ENCODE peak calls at places on chromosomes 5 and 9, in four cellular contexts. One of them, this sample, is unnamed.

GRCh38 chr5:156949424-156949823 is 13.6 kb downstream of the TIMD4 start:
- DNase-seq in myocyte: no peak
- DNase-seq in NCI-H510A: no peak
- DNase-seq in skeletal muscle cell: no peak
- DNase-seq in this sample: no peak

GRCh38 chr5:88548136-88548535 is 279.5 kb upstream of the TMEM161B start:
- DNase-seq in NCI-H510A: no peak
- DNase-seq in skeletal muscle cell: no peak
- DNase-seq in myocyte: no peak
- DNase-seq in this sample: no peak

GRCh38 chr5:38601843-38602424 is 45.5 kb upstream of the LIFR start:
- DNase-seq in NCI-H510A: no peak
- DNase-seq in skeletal muscle cell: peak
- DNase-seq in myocyte: peak
- DNase-seq in this sample: no peak

GRCh38 chr9:93588641-93589609 is 12.5 kb downstream of the PHF2 start:
- DNase-seq in NCI-H510A: no peak
- DNase-seq in skeletal muscle cell: no peak
- DNase-seq in myocyte: no peak
- DNase-seq in this sample: no peak

GRCh38 chr5:145937432-145938250 is 1.3 kb downstream of the SH3RF2 start:
- DNase-seq in skeletal muscle cell: no peak
- DNase-seq in myocyte: no peak
- DNase-seq in NCI-H510A: no peak
- DNase-seq in this sample: no peak

GRCh38 chr5:134438268-134438622 is 26.6 kb upstream of the CDKN2AIPNL start:
- DNase-seq in myocyte: no peak
- DNase-seq in NCI-H510A: peak
- DNase-seq in skeletal muscle cell: peak
- DNase-seq in this sample: peak

GRCh38 chr5:93328833-93329232 is 252.2 kb downstream of the NR2F1-AS1 start:
- DNase-seq in myocyte: no peak
- DNase-seq in skeletal muscle cell: no peak
- DNase-seq in NCI-H510A: no peak
- DNase-seq in this sample: no peak

GRCh38 chr5:98638701-98639100 is 134.8 kb upstream of the RGMB start:
- DNase-seq in NCI-H510A: no peak
- DNase-seq in skeletal muscle cell: peak
- DNase-seq in myocyte: peak
- DNase-seq in this sample: no peak

GRCh38 chr5:168978015-168978414 is 322.9 kb downstream of the SLIT3 start:
- DNase-seq in myocyte: no peak
- DNase-seq in skeletal muscle cell: peak
- DNase-seq in NCI-H510A: no peak
- DNase-seq in this sample: no peak

GRCh38 chr9:135076876-135077430 is 10.5 kb upstream of the OLFM1 start:
- DNase-seq in skeletal muscle cell: no peak
- DNase-seq in myocyte: no peak
- DNase-seq in NCI-H510A: no peak
- DNase-seq in this sample: no peak

GRCh38 chr9:132804576-132805295 is 73.3 kb downstream of the AK8 start:
- DNase-seq in NCI-H510A: peak
- DNase-seq in myocyte: peak
- DNase-seq in skeletal muscle cell: no peak
- DNase-seq in this sample: no peak

GRCh38 chr9:89899476-89900047 is 294.8 kb downstream of the GADD45G start:
- DNase-seq in skeletal muscle cell: peak
- DNase-seq in myocyte: peak
- DNase-seq in NCI-H510A: no peak
- DNase-seq in this sample: no peak

GRCh38 chr9:136981588-136982231 is 1.1 kb upstream of the LCNL1 start:
- DNase-seq in skeletal muscle cell: no peak
- DNase-seq in myocyte: no peak
- DNase-seq in NCI-H510A: no peak
- DNase-seq in this sample: no peak

GRCh38 chr9:98880311-98881015 is 63.2 kb upstream of the COL15A1 start:
- DNase-seq in NCI-H510A: no peak
- DNase-seq in skeletal muscle cell: no peak
- DNase-seq in myocyte: no peak
- DNase-seq in this sample: no peak

GRCh38 chr9:4211806-4212205 is 88.1 kb downstream of the GLIS3 start:
- DNase-seq in NCI-H510A: no peak
- DNase-seq in skeletal muscle cell: no peak
- DNase-seq in myocyte: no peak
- DNase-seq in this sample: no peak

GRCh38 chr5:73291873-73292272 is 118.9 kb downstream of the TMEM174 start:
- DNase-seq in skeletal muscle cell: no peak
- DNase-seq in NCI-H510A: no peak
- DNase-seq in myocyte: no peak
- DNase-seq in this sample: no peak

GRCh38 chr5:58937031-58937681 is 354.3 kb downstream of the RAB3C start:
- DNase-seq in myocyte: no peak
- DNase-seq in skeletal muscle cell: no peak
- DNase-seq in NCI-H510A: no peak
- DNase-seq in this sample: no peak

GRCh38 chr5:153901449-153901848 is 137.3 kb downstream of the FAM114A2 start:
- DNase-seq in skeletal muscle cell: no peak
- DNase-seq in NCI-H510A: no peak
- DNase-seq in myocyte: peak
- DNase-seq in this sample: no peak

GRCh38 chr9:2040828-2041227 is 25.7 kb downstream of the SMARCA2 start:
- DNase-seq in myocyte: no peak
- DNase-seq in NCI-H510A: no peak
- DNase-seq in skeletal muscle cell: no peak
- DNase-seq in this sample: no peak

GRCh38 chr5:137492321-137492720 is 6.8 kb downstream of the SPOCK1 start:
- DNase-seq in myocyte: peak
- DNase-seq in NCI-H510A: no peak
- DNase-seq in skeletal muscle cell: peak
- DNase-seq in this sample: no peak

GRCh38 chr5:90227688-90228087 is 181.9 kb downstream of the CETN3 start:
- DNase-seq in NCI-H510A: no peak
- DNase-seq in myocyte: no peak
- DNase-seq in skeletal muscle cell: no peak
- DNase-seq in this sample: no peak

GRCh38 chr5:122019936-122020590 is 58.0 kb downstream of the LOX start:
- DNase-seq in skeletal muscle cell: peak
- DNase-seq in myocyte: peak
- DNase-seq in NCI-H510A: no peak
- DNase-seq in this sample: no peak

GRCh38 chr9:98778711-98779530 is 17.4 kb downstream of the ANKS6 start:
- DNase-seq in skeletal muscle cell: no peak
- DNase-seq in NCI-H510A: no peak
- DNase-seq in myocyte: no peak
- DNase-seq in this sample: no peak

GRCh38 chr9:86667307-86667706 is 280.0 kb downstream of the GAS1 start:
- DNase-seq in myocyte: no peak
- DNase-seq in skeletal muscle cell: peak
- DNase-seq in NCI-H510A: no peak
- DNase-seq in this sample: no peak

GRCh38 chr5:9835121-9835770 is 205.1 kb upstream of the TAS2R1 start:
- DNase-seq in myocyte: no peak
- DNase-seq in skeletal muscle cell: no peak
- DNase-seq in NCI-H510A: no peak
- DNase-seq in this sample: no peak

GRCh38 chr9:2059131-2059929 is 44.2 kb downstream of the SMARCA2 start:
- DNase-seq in NCI-H510A: no peak
- DNase-seq in skeletal muscle cell: no peak
- DNase-seq in myocyte: no peak
- DNase-seq in this sample: no peak

GRCh38 chr9:15205632-15206243 is 101.3 kb downstream of the TTC39B start:
- DNase-seq in myocyte: no peak
- DNase-seq in skeletal muscle cell: no peak
- DNase-seq in NCI-H510A: no peak
- DNase-seq in this sample: no peak

GRCh38 chr9:93955356-93956182 is 414 bp upstream of the BARX1 start:
- DNase-seq in myocyte: no peak
- DNase-seq in skeletal muscle cell: no peak
- DNase-seq in NCI-H510A: peak
- DNase-seq in this sample: no peak

This sample was measured in SHP77 treated with DMSO at 0.1 percent for 48 hours.